ENCODE peak calls at places on chromosome 19, in four cellular contexts. One of them, this sample, is unnamed.
A peak's percentile ranks its signal among the peaks of the same experiment; 100 is the strongest.

GRCh38 chr19:10288662-10289166 is 1.0 kb upstream of the ICAM5 start:
- DNase-seq in H1: no peak
- DNase-seq in IMR-90: peak; percentile 40
- DNase-seq in mesendoderm: peak; percentile 67
- DNase-seq in this sample: peak; percentile 84

GRCh38 chr19:18861235-18861634 is 29.5 kb downstream of the UPF1 start:
- DNase-seq in H1: no peak
- DNase-seq in IMR-90: no peak
- DNase-seq in mesendoderm: no peak
- DNase-seq in this sample: no peak

GRCh38 chr19:5321851-5322681 is 18.5 kb downstream of the PTPRS start:
- DNase-seq in mesendoderm: no peak
- DNase-seq in IMR-90: no peak
- DNase-seq in H1: no peak
- DNase-seq in this sample: no peak

GRCh38 chr19:3366761-3367571 is 583 bp downstream of the NFIC start:
- DNase-seq in mesendoderm: peak; percentile 37
- DNase-seq in H1: no peak
- DNase-seq in IMR-90: no peak
- DNase-seq in this sample: no peak

GRCh38 chr19:14381689-14382474 is 638 bp downstream of the ADGRE5 start:
- DNase-seq in IMR-90: peak; percentile 20
- DNase-seq in H1: no peak
- DNase-seq in mesendoderm: peak; percentile 74
- DNase-seq in this sample: no peak

GRCh38 chr19:3520166-3521103 is 14.3 kb downstream of the FZR1 start:
- DNase-seq in H1: no peak
- DNase-seq in IMR-90: no peak
- DNase-seq in mesendoderm: peak; percentile 60
- DNase-seq in this sample: peak; percentile 72

GRCh38 chr19:45154064-45154827 is 6.5 kb downstream of the NKPD1 start:
- DNase-seq in IMR-90: peak; percentile 86
- DNase-seq in H1: no peak
- DNase-seq in mesendoderm: peak; percentile 42
- DNase-seq in this sample: no peak

GRCh38 chr19:18519962-18520847 is 1.7 kb downstream of the ELL start:
- DNase-seq in H1: no peak
- DNase-seq in mesendoderm: peak; percentile 88
- DNase-seq in IMR-90: peak; percentile 85
- DNase-seq in this sample: peak; percentile 80

GRCh38 chr19:55487884-55488687 is at the start of gene SSC5D:
- DNase-seq in IMR-90: peak; percentile 26
- DNase-seq in H1: no peak
- DNase-seq in mesendoderm: peak; percentile 50
- DNase-seq in this sample: no peak

GRCh38 chr19:11180346-11180745 is 17.0 kb downstream of the KANK2 start:
- DNase-seq in mesendoderm: no peak
- DNase-seq in H1: no peak
- DNase-seq in IMR-90: no peak
- DNase-seq in this sample: no peak

GRCh38 chr19:30159636-30160035 is 212.5 kb upstream of the ZNF536 start:
- DNase-seq in H1: no peak
- DNase-seq in IMR-90: no peak
- DNase-seq in mesendoderm: no peak
- DNase-seq in this sample: no peak

GRCh38 chr19:18736415-18737336 is 53.2 kb downstream of the CRTC1 start:
- DNase-seq in IMR-90: no peak
- DNase-seq in H1: no peak
- DNase-seq in mesendoderm: no peak
- DNase-seq in this sample: no peak

GRCh38 chr19:44677019-44677809 is 5.9 kb downstream of the CEACAM19 start:
- DNase-seq in mesendoderm: peak; percentile 86
- DNase-seq in IMR-90: peak; percentile 70
- DNase-seq in H1: no peak
- DNase-seq in this sample: peak; percentile 74

GRCh38 chr19:18408053-18408476 is 10.6 kb upstream of the LRRC25 start:
- DNase-seq in IMR-90: no peak
- DNase-seq in H1: no peak
- DNase-seq in mesendoderm: peak; percentile 58
- DNase-seq in this sample: peak; percentile 74

GRCh38 chr19:33197591-33198000 is 3.5 kb downstream of the LRP3 start:
- DNase-seq in mesendoderm: no peak
- DNase-seq in IMR-90: no peak
- DNase-seq in H1: no peak
- DNase-seq in this sample: no peak

GRCh38 chr19:34502582-34503545 is 21.3 kb downstream of the WTIP start:
- DNase-seq in IMR-90: peak; percentile 33
- DNase-seq in mesendoderm: no peak
- DNase-seq in H1: no peak
- DNase-seq in this sample: no peak

GRCh38 chr19:4636151-4636717 is 3.1 kb upstream of the TNFAIP8L1 start:
- DNase-seq in mesendoderm: peak; percentile 60
- DNase-seq in IMR-90: peak; percentile 34
- DNase-seq in H1: no peak
- DNase-seq in this sample: peak; percentile 82

GRCh38 chr19:23409392-23410048 is 14.2 kb upstream of the ZNF91 start:
- DNase-seq in IMR-90: no peak
- DNase-seq in H1: no peak
- DNase-seq in mesendoderm: no peak
- DNase-seq in this sample: no peak

GRCh38 chr19:43527860-43528622 is 1.0 kb upstream of the ETHE1 start:
- DNase-seq in mesendoderm: no peak
- DNase-seq in H1: no peak
- DNase-seq in IMR-90: no peak
- DNase-seq in this sample: no peak
- H2AK5ac ChIP-seq in mesendoderm: no peak overlapping the region
- H2AK5ac ChIP-seq in H1: no peak overlapping the region
- H2AK5ac ChIP-seq in IMR-90: peak overlapping the region; percentile 67
- H2AK5ac ChIP-seq in this sample: no peak overlapping the region

GRCh38 chr19:54247106-54247930 is 4.7 kb upstream of the LILRA6 start:
- DNase-seq in IMR-90: no peak
- DNase-seq in H1: no peak
- DNase-seq in mesendoderm: no peak
- DNase-seq in this sample: no peak
- H4K5ac ChIP-seq in IMR-90: no peak overlapping the region
- H4K5ac ChIP-seq in H1: no peak overlapping the region
- H4K5ac ChIP-seq in mesendoderm: no peak overlapping the region
- H4K5ac ChIP-seq in this sample: no peak overlapping the region

GRCh38 chr19:46306501-46306900 is 9.7 kb downstream of the HIF3A start:
- DNase-seq in IMR-90: no peak
- DNase-seq in mesendoderm: no peak
- DNase-seq in H1: no peak
- DNase-seq in this sample: no peak
- H3K4me2 ChIP-seq in IMR-90: no peak overlapping the region
- H3K4me2 ChIP-seq in mesendoderm: no peak overlapping the region
- H3K4me2 ChIP-seq in H1: no peak overlapping the region
- H3K4me2 ChIP-seq in this sample: no peak overlapping the region

GRCh38 chr19:49101160-49101559 is 13.0 kb upstream of the LIN7B start:
- DNase-seq in H1: no peak
- DNase-seq in mesendoderm: no peak
- DNase-seq in IMR-90: no peak
- DNase-seq in this sample: no peak

GRCh38 chr19:49104229-49104864 is 9.8 kb upstream of the LIN7B start:
- DNase-seq in mesendoderm: no peak
- DNase-seq in H1: no peak
- DNase-seq in IMR-90: no peak
- DNase-seq in this sample: no peak

GRCh38 chr19:49106648-49107135 is 7.5 kb upstream of the LIN7B start:
- DNase-seq in H1: no peak
- DNase-seq in mesendoderm: peak; percentile 71
- DNase-seq in IMR-90: peak; percentile 45
- DNase-seq in this sample: peak; percentile 81

GRCh38 chr19:49102303-49102702 is 11.9 kb upstream of the LIN7B start:
- DNase-seq in mesendoderm: no peak
- DNase-seq in IMR-90: no peak
- DNase-seq in H1: no peak
- DNase-seq in this sample: no peak

DNA sequence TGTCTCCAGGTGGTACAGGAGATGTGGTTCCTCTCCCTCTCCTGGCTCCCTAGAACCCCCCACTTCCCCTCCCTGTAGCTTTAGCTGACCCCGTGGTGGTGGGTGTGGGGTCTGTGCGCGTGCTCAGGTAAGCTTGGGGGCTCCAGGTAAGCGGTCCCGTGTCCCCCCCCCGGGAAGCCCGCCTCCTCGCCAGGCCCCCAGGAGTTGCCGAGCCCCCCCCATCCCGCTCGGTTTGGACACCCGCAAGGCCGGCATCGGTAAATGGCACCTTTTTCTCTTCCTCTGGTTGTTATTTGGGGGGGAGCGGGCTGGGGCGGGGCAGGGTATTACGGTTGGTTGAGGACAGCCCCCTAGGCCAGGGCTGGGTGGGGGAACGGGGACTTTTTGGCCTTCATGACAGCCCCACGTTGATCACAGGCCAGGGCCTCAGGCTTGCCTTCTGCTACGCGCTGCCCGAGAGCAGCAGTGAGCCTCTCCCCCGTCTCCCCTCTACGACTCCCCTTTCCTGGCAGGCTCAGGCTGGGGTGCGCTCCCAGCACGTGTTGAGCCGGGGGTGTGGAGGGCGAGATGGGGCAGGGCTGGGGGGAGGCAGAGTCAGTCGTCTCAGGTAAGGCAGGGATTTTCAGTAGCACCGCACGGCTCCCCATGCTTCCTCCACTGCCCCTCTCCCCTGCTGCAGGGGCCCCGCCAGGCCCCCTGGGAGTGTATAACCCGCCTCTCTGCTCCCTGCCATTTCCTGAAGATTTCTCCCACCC is 10.7 kb upstream of the LIN7B start:
- DNase-seq in H1: no peak
- DNase-seq in mesendoderm: no peak
- DNase-seq in IMR-90: no peak
- DNase-seq in this sample: no peak
- H2AK5ac ChIP-seq in H1: no peak overlapping the region
- H2AK5ac ChIP-seq in mesendoderm: no peak overlapping the region
- H2AK5ac ChIP-seq in IMR-90: no peak overlapping the region
- H2AK5ac ChIP-seq in this sample: no peak overlapping the region

DNA sequence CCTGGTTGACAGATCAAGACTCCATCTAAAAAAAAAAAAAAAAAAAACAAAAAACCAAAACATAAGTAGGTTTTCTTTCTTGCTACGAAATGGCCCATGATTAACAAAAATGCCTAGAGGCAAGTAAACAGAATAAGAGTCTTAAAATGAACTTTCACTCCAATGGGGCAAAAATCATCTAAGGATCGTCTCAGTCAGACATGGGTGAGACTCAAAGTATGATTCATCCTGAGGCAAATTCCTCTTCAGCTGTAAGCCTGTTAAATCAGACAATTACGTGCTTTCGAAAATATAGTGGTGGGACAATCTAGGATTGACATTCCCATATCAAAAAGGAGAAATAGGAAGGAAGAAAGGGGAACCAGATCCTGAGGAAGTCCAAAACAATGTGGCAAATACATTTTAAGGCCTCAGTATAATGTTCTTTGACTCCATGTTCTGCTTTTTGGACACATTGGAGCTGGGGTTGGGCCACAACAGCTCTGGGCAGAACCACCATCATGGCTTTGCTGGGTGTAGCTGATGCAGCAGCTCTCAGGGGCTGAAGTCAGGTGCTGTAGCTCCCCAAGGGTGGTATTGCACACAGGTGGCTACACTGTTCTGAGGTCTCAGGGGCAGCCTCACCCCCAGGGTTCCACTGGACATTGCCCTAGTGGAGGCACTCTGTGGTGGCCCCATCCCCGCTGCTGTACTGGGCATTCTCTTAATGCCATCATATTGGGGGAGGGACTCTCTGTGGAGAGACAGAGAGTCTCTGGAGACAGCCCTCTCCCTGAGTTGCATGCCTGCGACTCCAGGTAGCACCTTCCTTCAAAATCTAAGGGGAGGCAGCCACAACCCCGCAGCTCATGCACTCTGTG is 5.8 kb upstream of the FPR3 start:
- DNase-seq in H1: no peak
- DNase-seq in IMR-90: no peak
- DNase-seq in mesendoderm: no peak
- DNase-seq in this sample: no peak
- H4K5ac ChIP-seq in H1: no peak overlapping the region
- H4K5ac ChIP-seq in IMR-90: no peak overlapping the region
- H4K5ac ChIP-seq in mesendoderm: no peak overlapping the region
- H4K5ac ChIP-seq in this sample: no peak overlapping the region

DNA sequence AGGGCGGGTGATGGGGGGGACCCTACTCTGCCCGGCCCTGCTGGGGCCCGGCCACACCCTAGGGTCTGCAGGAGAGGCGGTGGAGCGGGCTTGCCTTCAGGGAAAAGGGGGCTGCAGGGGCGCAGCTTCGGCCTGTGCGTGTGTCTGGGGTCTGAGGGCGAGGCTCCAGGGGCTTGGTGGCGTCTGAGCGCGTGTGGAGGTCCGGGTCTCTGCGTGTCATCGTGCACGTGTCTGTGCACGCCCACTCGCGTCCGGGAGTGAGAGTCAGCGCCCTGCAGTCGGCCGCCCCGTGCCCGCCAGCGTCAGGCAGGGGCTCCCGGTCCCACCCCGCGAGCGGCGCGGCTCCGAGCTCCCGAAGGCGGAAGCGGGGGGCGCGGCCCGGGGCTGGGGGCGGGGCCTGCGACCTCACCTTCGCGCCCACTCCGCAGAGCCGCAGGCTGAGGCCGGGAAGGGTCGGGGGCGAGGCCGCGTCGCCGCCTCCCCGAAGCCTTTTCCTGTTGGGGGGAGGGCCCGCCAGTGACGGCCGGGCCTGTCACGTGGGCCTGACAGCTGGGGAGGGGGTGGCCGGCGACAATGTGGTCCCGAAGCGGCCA is at the start of gene ARHGAP45:
- DNase-seq in mesendoderm: peak; percentile 53
- DNase-seq in H1: no peak
- DNase-seq in IMR-90: no peak
- DNase-seq in this sample: no peak
- H3K4me2 ChIP-seq in mesendoderm: peak within 1 kb of the TSS; percentile 68
- H3K4me2 ChIP-seq in H1: peak within 1 kb of the TSS; percentile 74
- H3K4me2 ChIP-seq in IMR-90: peak within 1 kb of the TSS; percentile 78
- H3K4me2 ChIP-seq in this sample: peak within 1 kb of the TSS; percentile 32

GRCh38 chr19:2255112-2255845 is 938 bp downstream of the JSRP1 start:
- DNase-seq in mesendoderm: no peak
- DNase-seq in H1: no peak
- DNase-seq in IMR-90: no peak
- DNase-seq in this sample: no peak
- H2AK5ac ChIP-seq in mesendoderm: no peak overlapping the region
- H2AK5ac ChIP-seq in H1: no peak overlapping the region
- H2AK5ac ChIP-seq in IMR-90: no peak overlapping the region
- H2AK5ac ChIP-seq in this sample: no peak overlapping the region

This sample was measured in H9.